ENCODE peak calls at places on chromosome 13, in four cellular contexts. A, O, H and Q are unnamed samples.

GRCh38 chr13:25733696-25734435 is 317.9 kb downstream of the SHISA2 start:
- DNase-seq in A (no peak), H (no peak), O (no peak), Q (no peak)

GRCh38 chr13:92414851-92415250 is 811.8 kb upstream of the GPC6 start:
- DNase-seq in O (no peak), H (no peak), A (no peak), Q (no peak)

GRCh38 chr13:93562676-93563075 is 336.1 kb downstream of the GPC6 start:
- DNase-seq in H (no peak), A (no peak), O (no peak), Q (no peak)

GRCh38 chr13:51844862-51845573 is at the start of gene TMEM272:
- DNase-seq in O (no peak), H (peak), A (peak), Q (no peak)

GRCh38 chr13:46313441-46314257 is 73.4 kb downstream of the RUBCNL start:
- DNase-seq in A (no peak), H (no peak), O (no peak), Q (no peak)

GRCh38 chr13:22107549-22107948 is 436.7 kb downstream of the FGF9 start:
- DNase-seq in A (peak), H (no peak), O (no peak), Q (no peak)

GRCh38 chr13:43085545-43085944 is 62.2 kb downstream of the DNAJC15 start:
- DNase-seq in O (no peak), H (no peak), A (peak), Q (no peak)

GRCh38 chr13:39516140-39516539 is 86.9 kb downstream of the LHFPL6 start:
- DNase-seq in A (no peak), H (no peak), O (no peak), Q (no peak)

GRCh38 chr13:80086304-80086721 is 254.6 kb downstream of the SPRY2 start:
- DNase-seq in H (no peak), O (no peak), A (no peak), Q (no peak)

GRCh38 chr13:19864339-19865309 is 1.2 kb upstream of the ZMYM5 start:
- DNase-seq in A (peak), O (peak), H (peak), Q (peak)

GRCh38 chr13:80196756-80197155 is 144.2 kb downstream of the SPRY2 start:
- DNase-seq in O (no peak), H (no peak), A (no peak), Q (no peak)

GRCh38 chr13:79457948-79458347 is 23.0 kb upstream of the NDFIP2 start:
- DNase-seq in H (no peak), O (no peak), A (no peak), Q (no peak)

GRCh38 chr13:44692173-44692713 is 116.1 kb upstream of the TSC22D1 start:
- DNase-seq in A (no peak), H (no peak), O (no peak), Q (peak)
- TF ChIP-seq CTCF in A (no peak), H (no peak), O (no peak), Q (no peak)

DNA sequence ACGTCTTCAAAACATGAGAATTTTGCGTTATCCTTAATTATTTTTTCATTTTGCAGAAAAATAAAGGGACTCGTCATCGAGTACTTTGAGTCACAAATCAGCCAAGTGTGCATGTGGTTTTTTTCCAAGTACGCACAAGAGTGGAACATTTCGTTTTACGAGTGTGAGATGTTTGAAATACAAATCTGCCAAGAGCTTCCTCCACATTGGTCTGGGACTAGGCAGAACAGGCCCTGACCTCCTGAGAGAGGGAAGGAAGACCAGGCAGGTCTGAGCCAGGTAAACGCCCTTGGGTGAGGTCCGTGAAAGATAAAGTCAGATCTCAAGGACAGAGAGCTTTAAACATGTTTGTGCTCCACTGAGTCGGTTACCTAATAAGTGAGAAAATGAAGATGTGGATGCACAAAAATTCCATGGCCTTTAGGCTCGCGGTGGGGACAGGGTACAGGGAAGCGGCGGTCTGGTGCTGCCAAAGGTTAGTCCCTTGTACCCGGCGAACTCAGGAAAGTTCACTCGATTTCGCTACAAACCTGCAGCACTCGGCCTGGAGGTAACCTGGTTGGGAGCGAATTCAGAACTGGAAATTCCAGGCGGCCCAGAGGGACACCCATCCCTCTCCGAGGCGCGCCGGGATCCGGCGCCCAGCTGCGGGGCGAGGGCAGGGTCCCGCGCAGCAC is 448 bp upstream of the ITM2B start:
- DNase-seq in H (peak), O (no peak), A (no peak), Q (peak)
- TF ChIP-seq POLR2A in H (no peak), O (no peak), A (peak), Q (no peak)

GRCh38 chr13:36913463-36913862 is 6.6 kb downstream of the SMAD9 start:
- DNase-seq in A (no peak), O (no peak), H (no peak), Q (no peak)
- H3K4me3 ChIP-seq in A (no peak), O (no peak), H (no peak), Q (no peak)

GRCh38 chr13:30581582-30581981 is 36.1 kb upstream of the USPL1 start:
- DNase-seq in H (no peak), O (no peak), A (no peak), Q (no peak)
- TF ChIP-seq CTCF in H (no peak), O (no peak), A (no peak), Q (no peak)

DNA sequence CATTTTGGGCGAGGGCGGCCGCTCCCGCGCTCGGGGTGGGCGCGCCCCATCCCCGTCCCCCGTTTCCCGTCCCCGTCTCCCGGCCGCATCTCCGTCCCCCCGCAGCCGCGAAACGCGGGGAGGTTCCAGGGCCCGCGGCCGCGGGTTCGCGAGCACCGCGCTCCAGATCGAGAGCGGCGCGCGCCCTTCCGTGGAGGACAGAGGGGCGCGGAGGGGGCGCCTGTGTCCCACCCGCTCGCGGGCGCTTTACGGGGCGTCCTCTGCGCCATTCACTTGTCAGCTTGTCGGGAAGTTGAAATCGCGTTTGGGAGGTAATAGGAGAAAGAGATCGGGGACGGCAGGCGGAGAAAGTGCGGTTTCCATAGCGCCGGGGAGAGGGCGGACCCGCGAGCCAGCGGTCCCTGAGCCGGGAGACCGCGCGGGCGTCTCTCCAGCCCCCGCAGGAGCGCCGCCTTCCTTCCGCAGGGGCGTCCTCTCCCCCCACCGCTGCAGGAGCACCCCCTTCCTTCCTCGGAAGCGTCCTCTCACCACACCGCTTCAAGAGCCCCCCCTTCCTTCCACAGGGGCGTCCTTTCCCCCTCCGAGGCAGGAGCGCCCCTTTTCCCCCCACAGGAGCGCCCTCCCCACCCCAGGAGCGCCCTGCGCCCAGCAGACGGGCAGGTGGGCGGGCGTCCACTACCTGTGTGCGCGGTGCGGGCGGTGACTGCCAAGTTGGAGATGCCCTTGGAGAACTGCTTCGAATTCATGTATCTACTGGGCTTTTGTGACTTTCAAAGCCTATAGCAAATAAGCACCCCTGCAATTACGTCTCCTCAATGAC is 962 bp upstream of the IRS2 start:
- DNase-seq in A (no peak), H (peak), O (no peak), Q (no peak)
- TF ChIP-seq POLR2A in A (peak), H (no peak), O (no peak), Q (no peak)

DNA sequence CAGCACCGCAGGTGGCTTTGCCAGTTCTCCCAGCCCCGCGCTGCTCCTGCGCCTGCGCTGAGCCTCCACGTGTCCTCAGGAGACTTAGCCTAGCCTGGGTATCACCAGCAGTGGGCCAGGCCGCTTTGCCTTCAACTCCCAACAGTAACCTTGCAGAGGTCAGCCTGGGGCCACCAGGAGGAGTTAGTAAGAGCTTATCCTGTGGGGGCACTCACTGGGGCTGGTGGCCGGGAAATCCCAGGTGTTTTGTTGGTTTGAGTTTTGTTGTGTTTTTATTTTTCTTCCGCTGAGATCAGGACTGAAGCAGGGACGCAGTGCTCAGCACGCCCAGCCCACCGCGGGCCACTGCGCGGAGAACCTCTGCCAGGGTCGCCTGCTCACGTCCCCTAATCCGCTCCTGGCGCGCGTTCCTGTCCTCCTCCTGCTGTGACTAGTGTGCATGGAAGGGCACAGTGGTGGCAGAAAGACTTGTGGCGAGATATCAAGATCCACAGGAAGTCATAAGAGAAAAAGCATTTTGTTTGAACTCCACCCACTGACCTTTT is 207.4 kb upstream of the RFC3 start:
- DNase-seq in A (no peak), H (no peak), O (no peak), Q (no peak)
- H3K4me3 ChIP-seq in A (no peak), H (no peak), O (peak), Q (no peak)

GRCh38 chr13:27125357-27126282 is 46.0 kb downstream of the USP12 start:
- DNase-seq in H (no peak), O (no peak), A (no peak), Q (no peak)
- TF ChIP-seq CTCF in H (no peak), O (no peak), A (no peak), Q (no peak)